ENCODE peak calls at places on chromosomes 11 and 22, in ten cellular contexts. J, G, E, R, S, K, X, B, A and C are unnamed samples.

GRCh38 chr22:41979423-41980250 is 10.4 kb downstream of the SEPTIN3 start:
- DNase-seq in S (no peak), X (no peak), K (no peak), R (no peak), A (no peak), J (peak), G (no peak), E (no peak), B (no peak), C (no peak)

GRCh38 chr22:40196628-40197027 is 18.9 kb downstream of the TNRC6B start:
- DNase-seq in G (peak), K (peak), R (no peak), S (no peak), J (no peak), B (no peak), A (peak), X (no peak), E (no peak), C (no peak)

GRCh38 chr22:19103881-19104821 is 18.1 kb downstream of the DGCR2 start:
- DNase-seq in E (no peak), J (no peak), S (no peak), K (no peak), B (no peak), R (peak), X (no peak), A (peak), G (no peak), C (no peak)

GRCh38 chr22:24429411-24430365 is 2.3 kb downstream of the ADORA2A start:
- DNase-seq in K (no peak), A (peak), J (peak), X (peak), B (no peak), G (no peak), R (peak), S (peak), E (peak), C (no peak)

GRCh38 chr11:8699903-8700302 is 17.3 kb downstream of the RPL27A start:
- DNase-seq in S (no peak), R (peak), E (peak), X (no peak), B (no peak), G (no peak), K (no peak), A (peak), J (no peak), C (no peak)

GRCh38 chr11:5046754-5047330 is 516 bp downstream of the OR52J3 start:
- DNase-seq in E (no peak), R (no peak), X (no peak), B (no peak), A (no peak), G (no peak), K (no peak), J (no peak), S (no peak), C (no peak)

GRCh38 chr22:21766933-21767462 is 31.4 kb upstream of the YPEL1 start:
- DNase-seq in G (no peak), E (no peak), K (no peak), R (no peak), S (no peak), X (peak), A (no peak), B (peak), J (no peak), C (peak)

GRCh38 chr22:26170112-26170492 is 840 bp downstream of the SEZ6L start:
- DNase-seq in G (no peak), R (no peak), S (no peak), K (no peak), E (no peak), B (no peak), A (no peak), X (no peak), J (peak), C (no peak)

GRCh38 chr11:2423157-2424025 is 20.9 kb downstream of the TRPM5 start:
- DNase-seq in S (no peak), G (no peak), X (no peak), A (no peak), E (no peak), B (no peak), K (no peak), J (no peak), R (no peak), C (no peak)

GRCh38 chr22:30290679-30291333 is 1.5 kb upstream of the CASTOR1 start:
- DNase-seq in E (no peak), G (no peak), B (no peak), X (no peak), K (no peak), S (peak), A (peak), J (peak), R (peak), C (no peak)

GRCh38 chr11:31106963-31107576 is 262.5 kb downstream of the DCDC1 start:
- DNase-seq in B (no peak), X (peak), G (no peak), S (peak), E (peak), J (peak), K (peak), R (peak), A (peak), C (peak)

GRCh38 chr11:83033972-83034672 is 37.6 kb downstream of the RAB30 start:
- DNase-seq in K (peak), B (no peak), G (no peak), X (no peak), R (peak), S (peak), E (no peak), A (peak), J (no peak), C (no peak)

GRCh38 chr22:29306830-29307657 is 594 bp downstream of the GAS2L1 start:
- DNase-seq in G (no peak), J (peak), A (peak), E (peak), B (no peak), K (no peak), S (peak), X (no peak), R (peak), C (no peak)

GRCh38 chr11:15208570-15209222 is 94.0 kb downstream of the INSC start:
- DNase-seq in R (peak), E (peak), B (peak), K (no peak), J (peak), A (peak), S (peak), X (peak), G (peak), C (peak)

GRCh38 chr11:134439181-134439580 is 27.1 kb upstream of the B3GAT1 start:
- DNase-seq in S (no peak), K (no peak), J (peak), E (no peak), X (no peak), G (no peak), B (no peak), R (no peak), A (no peak), C (no peak)

GRCh38 chr22:29816980-29817379 is 21.1 kb downstream of the ASCC2 start:
- DNase-seq in X (no peak), E (no peak), A (no peak), K (no peak), R (no peak), J (no peak), S (no peak), B (no peak), G (no peak), C (no peak)

GRCh38 chr11:55726715-55727324 is 46.4 kb upstream of the OR5D13 start:
- DNase-seq in E (no peak), A (no peak), G (no peak), J (peak), S (no peak), R (no peak), X (no peak), K (no peak), B (no peak), C (no peak)